ENCODE peak calls at places on chromosomes 2 and 18, in four cellular contexts. O is A549, R is GM12878, S is HepG2. T is an unnamed sample.

GRCh38 chr2:166934817-166935216 is 46.5 kb downstream of the XIRP2 start:
- DNase-seq in O (no peak), R (no peak), S (no peak), T (no peak)

GRCh38 chr2:43152711-43153627 is 73.4 kb downstream of the ZFP36L2 start:
- DNase-seq in O (no peak), R (no peak), S (no peak), T (no peak)

GRCh38 chr2:12883911-12884310 is 167.2 kb downstream of the TRIB2 start:
- DNase-seq in O (no peak), R (no peak), S (no peak), T (no peak)

GRCh38 chr2:56656826-56657225 is 473.0 kb downstream of the CCDC85A start:
- DNase-seq in O (no peak), R (no peak), S (no peak), T (no peak)

GRCh38 chr2:25606892-25607291 is 66.5 kb downstream of the DTNB start:
- DNase-seq in O (peak; percentile 60), R (no peak), S (peak; percentile 46), T (peak; percentile 24)

GRCh38 chr2:172667926-172668325 is 67.7 kb upstream of the RAPGEF4 start:
- DNase-seq in O (no peak), R (no peak), S (no peak), T (no peak)

GRCh38 chr2:228674155-228674554 is 492.7 kb upstream of the SPHKAP start:
- DNase-seq in O (no peak), R (no peak), S (no peak), T (no peak)

GRCh38 chr2:240965296-240965904 is 33.0 kb upstream of the SNED1 start:
- DNase-seq in O (no peak), R (no peak), S (no peak), T (no peak)

GRCh38 chr2:68357608-68358337 is 7.3 kb upstream of the PLEK start:
- DNase-seq in O (peak; percentile 67), R (no peak), S (peak; percentile 52), T (peak; percentile 21)

GRCh38 chr2:219675206-219675605 is 47.8 kb downstream of the SLC4A3 start:
- DNase-seq in O (no peak), R (no peak), S (no peak), T (no peak)

GRCh38 chr2:85106489-85107180 is 26.6 kb upstream of the TCF7L1 start:
- DNase-seq in O (peak; percentile 18), R (no peak), S (no peak), T (no peak)

GRCh38 chr2:7031424-7032245 is 114.4 kb downstream of the RNF144A start:
- DNase-seq in O (peak; percentile 66), R (no peak), S (peak; percentile 98), T (no peak)

GRCh38 chr2:150490466-150490865 is 3.0 kb upstream of the RND3 start:
- DNase-seq in O (no peak), R (no peak), S (no peak), T (no peak)
- TF ChIP-seq POLR2AphosphoS2 in O (no peak), R (no peak), S (no peak), T (no peak)

GRCh38 chr2:157833721-157834120 is 42.4 kb downstream of the ACVR1 start:
- DNase-seq in O (no peak), R (no peak), S (no peak), T (no peak)
- TF ChIP-seq POLR2AphosphoS2 in O (no peak), R (no peak), S (no peak), T (no peak)

GRCh38 chr18:63213936-63214671 is 105.5 kb downstream of the BCL2 start:
- DNase-seq in O (no peak), R (no peak), S (no peak), T (no peak)

GRCh38 chr18:63218472-63218871 is 101.1 kb downstream of the BCL2 start:
- DNase-seq in O (no peak), R (no peak), S (no peak), T (peak; percentile 7)

GRCh38 chr18:63213331-63213900 is 106.2 kb downstream of the BCL2 start:
- DNase-seq in O (no peak), R (no peak), S (no peak), T (no peak)

GRCh38 chr18:63216497-63216896 is 103.1 kb downstream of the BCL2 start:
- DNase-seq in O (no peak), R (no peak), S (no peak), T (no peak)

GRCh38 chr18:63216911-63217311 is 102.7 kb downstream of the BCL2 start:
- DNase-seq in O (no peak), R (no peak), S (no peak), T (no peak)
- TF ChIP-seq POLR2AphosphoS2 in O (no peak), R (no peak), S (no peak), T (no peak)

DNA sequence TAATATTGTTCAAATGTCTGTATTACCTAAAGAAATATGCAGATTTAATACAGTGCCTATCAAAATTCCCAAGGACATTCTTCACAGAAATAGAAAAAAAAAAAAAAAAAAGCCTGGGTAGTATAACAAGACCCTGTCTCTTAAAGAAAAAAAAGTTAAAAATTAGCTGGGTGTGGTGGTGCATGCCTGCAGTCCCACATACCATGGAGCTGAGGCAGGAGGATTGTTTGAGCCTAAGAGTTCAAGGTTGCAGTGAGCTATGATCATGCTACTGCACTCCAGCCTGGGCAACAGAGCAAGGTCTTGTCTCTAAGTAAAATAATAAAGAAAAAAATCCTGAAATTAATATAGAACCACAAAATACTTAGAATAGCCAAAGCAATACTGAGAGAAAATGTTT is 51.9 kb downstream of the SLC16A14 start:
- DNase-seq in O (no peak), R (no peak), S (peak; percentile 86), T (no peak)
- TF ChIP-seq POLR2AphosphoS2 in O (no peak), R (no peak), S (no peak), T (no peak)

DNA sequence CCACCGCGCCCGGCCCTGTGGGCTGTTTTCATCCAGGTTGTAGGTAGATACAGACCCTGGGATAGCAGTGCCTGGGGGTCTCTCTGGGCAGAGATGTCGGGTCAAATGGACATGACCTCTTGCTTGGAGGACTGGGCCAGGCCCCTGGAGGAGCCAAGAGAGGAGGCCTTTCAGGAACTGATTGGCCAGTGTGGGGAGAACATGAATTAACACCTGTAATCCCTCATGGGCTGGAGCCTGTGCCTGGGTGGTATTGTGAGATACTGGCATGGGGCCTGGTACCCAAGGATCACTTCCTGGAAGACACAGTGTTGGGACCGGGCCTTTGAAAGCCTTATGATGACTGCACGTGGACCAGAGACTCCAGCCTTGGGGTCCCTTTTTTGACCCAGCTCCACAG is 158.7 kb upstream of the SKOR2 start:
- DNase-seq in O (no peak), R (no peak), S (no peak), T (no peak)
- TF ChIP-seq POLR2AphosphoS2 in O (no peak), R (no peak), S (no peak), T (no peak)

GRCh38 chr2:227376911-227377396 is 2.2 kb downstream of the TM4SF20 start:
- DNase-seq in O (peak; percentile 53), R (no peak), S (no peak), T (no peak)
- TF ChIP-seq POLR2AphosphoS2 in O (no peak), R (no peak), S (no peak), T (no peak)

DNA sequence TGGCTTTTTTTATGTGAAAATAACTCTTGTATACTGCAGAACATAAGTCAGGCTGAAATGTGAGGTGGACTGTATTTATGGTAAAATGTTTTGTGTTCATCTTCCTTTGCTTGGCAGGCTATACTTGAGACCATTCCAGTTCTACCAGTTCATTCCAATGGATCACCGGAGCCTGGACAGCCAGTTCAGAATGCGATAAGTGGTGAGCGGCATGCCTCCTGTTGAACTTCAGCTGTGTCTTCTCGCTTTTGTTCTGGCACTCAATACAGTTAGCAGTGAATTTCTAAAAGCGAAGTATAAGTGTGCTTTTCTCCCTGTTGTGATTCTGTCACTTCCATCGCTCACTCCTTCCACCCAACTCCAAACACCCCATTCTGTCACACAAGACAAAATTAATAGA is 138.5 kb downstream of the ARHGAP28 start:
- DNase-seq in O (no peak), R (no peak), S (no peak), T (no peak)
- TF ChIP-seq POLR2AphosphoS2 in O (no peak), R (no peak), S (no peak), T (no peak)

DNA sequence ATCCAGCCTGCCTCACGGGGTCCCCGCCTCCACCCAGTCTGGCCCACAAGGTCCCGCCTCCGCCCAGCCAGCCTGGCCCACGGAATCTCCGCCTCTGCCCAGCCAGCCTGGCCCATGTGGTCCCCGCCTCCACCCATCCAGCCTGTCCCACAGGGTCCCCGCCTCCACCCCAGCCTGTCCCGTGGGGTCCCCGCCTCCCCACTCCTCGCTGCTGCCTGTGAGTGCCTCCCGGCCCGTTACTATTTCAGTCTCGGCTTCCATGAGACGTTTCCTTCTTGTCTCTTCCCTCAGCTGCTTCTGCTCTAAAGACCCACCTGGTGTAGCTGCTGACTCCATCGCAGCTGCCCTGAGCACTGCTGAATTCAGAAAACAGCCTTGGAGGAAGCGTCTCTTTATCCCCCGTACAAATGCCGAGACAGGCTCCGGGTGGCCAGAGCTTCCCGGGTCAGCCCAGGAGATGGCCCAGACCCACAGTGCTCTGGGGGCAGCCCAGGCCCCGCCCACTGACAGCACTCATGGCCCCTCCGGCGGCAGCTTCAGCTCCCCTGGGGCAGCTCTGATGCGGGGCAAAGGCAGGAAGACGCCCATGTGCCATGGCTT is 69.8 kb downstream of the NFATC1 start:
- DNase-seq in O (no peak), R (peak; percentile 5), S (no peak), T (no peak)
- TF ChIP-seq POLR2AphosphoS2 in O (no peak), R (no peak), S (no peak), T (no peak)

DNA sequence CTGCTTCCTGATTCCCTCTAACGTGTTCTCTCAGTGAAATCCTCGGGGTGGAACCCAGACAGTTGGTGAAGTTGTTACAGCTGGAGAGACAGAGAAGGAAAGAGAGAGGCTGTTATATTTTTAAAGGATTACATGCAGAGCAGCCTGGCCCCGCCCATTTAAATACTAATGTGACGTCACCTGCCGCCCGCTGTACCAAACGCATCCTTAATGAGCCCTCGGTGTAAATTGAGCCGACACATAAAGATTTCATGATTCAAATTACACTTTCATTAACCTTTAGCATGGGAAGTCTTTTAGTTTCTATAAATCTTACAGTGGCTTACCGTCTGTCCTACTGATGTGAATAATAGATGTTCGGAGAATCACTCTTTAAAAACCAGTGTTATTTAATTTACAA is 164.0 kb upstream of the SIX3 start:
- DNase-seq in O (no peak), R (no peak), S (no peak), T (no peak)
- TF ChIP-seq POLR2AphosphoS2 in O (no peak), R (no peak), S (no peak), T (no peak)